ENCODE peak calls at places on chromosomes 2 and 18, in nine cellular contexts. One of them, this sample, is unnamed.

GRCh38 chr18:46596119-46596518 is 60.9 kb downstream of the LOXHD1 start:
- DNase-seq in thyroid gland: no peak
- DNase-seq in psoas muscle: no peak
- DNase-seq in sigmoid colon: no peak
- DNase-seq in pancreas: no peak
- DNase-seq in aorta: no peak
- DNase-seq in GM23338: no peak
- DNase-seq in ovary: no peak
- DNase-seq in SJSA1: no peak
- DNase-seq in this sample: no peak

GRCh38 chr2:186309901-186310300 is 176.2 kb upstream of the ZC3H15 start:
- DNase-seq in thyroid gland: peak; percentile 2
- DNase-seq in psoas muscle: no peak
- DNase-seq in sigmoid colon: no peak
- DNase-seq in pancreas: no peak
- DNase-seq in aorta: no peak
- DNase-seq in GM23338: no peak
- DNase-seq in ovary: no peak
- DNase-seq in SJSA1: no peak
- DNase-seq in this sample: no peak

GRCh38 chr2:41994177-41994576 is 53.6 kb upstream of the PKDCC start:
- DNase-seq in thyroid gland: no peak
- DNase-seq in psoas muscle: no peak
- DNase-seq in sigmoid colon: no peak
- DNase-seq in pancreas: no peak
- DNase-seq in aorta: no peak
- DNase-seq in GM23338: no peak
- DNase-seq in ovary: no peak
- DNase-seq in SJSA1: no peak
- DNase-seq in this sample: no peak

GRCh38 chr2:154832711-154833110 is 134.2 kb downstream of the KCNJ3 start:
- DNase-seq in thyroid gland: no peak
- DNase-seq in psoas muscle: no peak
- DNase-seq in sigmoid colon: no peak
- DNase-seq in pancreas: no peak
- DNase-seq in aorta: no peak
- DNase-seq in GM23338: no peak
- DNase-seq in ovary: no peak
- DNase-seq in SJSA1: no peak
- DNase-seq in this sample: no peak

GRCh38 chr2:113167115-113167932 is 6.4 kb upstream of the PSD4 start:
- DNase-seq in thyroid gland: peak; percentile 61
- DNase-seq in psoas muscle: no peak
- DNase-seq in sigmoid colon: no peak
- DNase-seq in pancreas: peak; percentile 77
- DNase-seq in aorta: peak; percentile 67
- DNase-seq in GM23338: no peak
- DNase-seq in ovary: no peak
- DNase-seq in SJSA1: no peak
- DNase-seq in this sample: no peak

GRCh38 chr18:13621886-13622619 is 104.3 kb downstream of the FAM210A start:
- DNase-seq in thyroid gland: peak; percentile 68
- DNase-seq in psoas muscle: no peak
- DNase-seq in sigmoid colon: no peak
- DNase-seq in pancreas: no peak
- DNase-seq in aorta: no peak
- DNase-seq in GM23338: no peak
- DNase-seq in ovary: no peak
- DNase-seq in SJSA1: no peak
- DNase-seq in this sample: no peak

GRCh38 chr18:49168970-49169619 is 218.3 kb upstream of the SMAD7 start:
- DNase-seq in thyroid gland: peak; percentile 58
- DNase-seq in psoas muscle: no peak
- DNase-seq in sigmoid colon: no peak
- DNase-seq in pancreas: no peak
- DNase-seq in aorta: no peak
- DNase-seq in GM23338: peak; percentile 8
- DNase-seq in ovary: no peak
- DNase-seq in SJSA1: no peak
- DNase-seq in this sample: no peak

GRCh38 chr2:9297156-9297555 is 90.5 kb downstream of the ASAP2 start:
- DNase-seq in thyroid gland: no peak
- DNase-seq in psoas muscle: no peak
- DNase-seq in sigmoid colon: peak; percentile 86
- DNase-seq in pancreas: no peak
- DNase-seq in aorta: no peak
- DNase-seq in GM23338: no peak
- DNase-seq in ovary: no peak
- DNase-seq in SJSA1: no peak
- DNase-seq in this sample: no peak

GRCh38 chr2:152407204-152407721 is 72.3 kb downstream of the FMNL2 start:
- DNase-seq in thyroid gland: peak; percentile 77
- DNase-seq in psoas muscle: peak; percentile 62
- DNase-seq in sigmoid colon: peak; percentile 73
- DNase-seq in pancreas: no peak
- DNase-seq in aorta: peak; percentile 73
- DNase-seq in GM23338: peak; percentile 77
- DNase-seq in ovary: peak; percentile 51
- DNase-seq in SJSA1: peak; percentile 23
- DNase-seq in this sample: peak; percentile 26
- H3K4me3 ChIP-seq in thyroid gland: peak overlapping the region; percentile 4
- H3K4me3 ChIP-seq in psoas muscle: peak overlapping the region; percentile 40
- H3K4me3 ChIP-seq in sigmoid colon: no peak overlapping the region
- H3K4me3 ChIP-seq in pancreas: no peak overlapping the region
- H3K4me3 ChIP-seq in aorta: no peak overlapping the region
- H3K4me3 ChIP-seq in GM23338: peak overlapping the region; percentile 38
- H3K4me3 ChIP-seq in ovary: peak overlapping the region; percentile 16
- H3K4me3 ChIP-seq in SJSA1: no peak overlapping the region
- H3K4me3 ChIP-seq in this sample: peak overlapping the region; percentile 34

GRCh38 chr18:76460482-76460881 is 34.6 kb downstream of the ZNF516 start:
- DNase-seq in thyroid gland: no peak
- DNase-seq in psoas muscle: no peak
- DNase-seq in sigmoid colon: no peak
- DNase-seq in pancreas: no peak
- DNase-seq in aorta: no peak
- DNase-seq in GM23338: no peak
- DNase-seq in ovary: peak; percentile 23
- DNase-seq in SJSA1: no peak
- DNase-seq in this sample: no peak

GRCh38 chr18:76461148-76461547 is 33.9 kb downstream of the ZNF516 start:
- DNase-seq in thyroid gland: no peak
- DNase-seq in psoas muscle: no peak
- DNase-seq in sigmoid colon: no peak
- DNase-seq in pancreas: no peak
- DNase-seq in aorta: no peak
- DNase-seq in GM23338: no peak
- DNase-seq in ovary: no peak
- DNase-seq in SJSA1: no peak
- DNase-seq in this sample: no peak

GRCh38 chr18:76458522-76459311 is 36.3 kb downstream of the ZNF516 start:
- DNase-seq in thyroid gland: no peak
- DNase-seq in psoas muscle: no peak
- DNase-seq in sigmoid colon: peak; percentile 53
- DNase-seq in pancreas: no peak
- DNase-seq in aorta: peak; percentile 30
- DNase-seq in GM23338: no peak
- DNase-seq in ovary: peak; percentile 14
- DNase-seq in SJSA1: no peak
- DNase-seq in this sample: no peak

GRCh38 chr18:76459312-76459686 is 35.7 kb downstream of the ZNF516 start:
- DNase-seq in thyroid gland: no peak
- DNase-seq in psoas muscle: no peak
- DNase-seq in sigmoid colon: peak; percentile 64
- DNase-seq in pancreas: no peak
- DNase-seq in aorta: peak; percentile 53
- DNase-seq in GM23338: no peak
- DNase-seq in ovary: no peak
- DNase-seq in SJSA1: no peak
- DNase-seq in this sample: no peak

DNA sequence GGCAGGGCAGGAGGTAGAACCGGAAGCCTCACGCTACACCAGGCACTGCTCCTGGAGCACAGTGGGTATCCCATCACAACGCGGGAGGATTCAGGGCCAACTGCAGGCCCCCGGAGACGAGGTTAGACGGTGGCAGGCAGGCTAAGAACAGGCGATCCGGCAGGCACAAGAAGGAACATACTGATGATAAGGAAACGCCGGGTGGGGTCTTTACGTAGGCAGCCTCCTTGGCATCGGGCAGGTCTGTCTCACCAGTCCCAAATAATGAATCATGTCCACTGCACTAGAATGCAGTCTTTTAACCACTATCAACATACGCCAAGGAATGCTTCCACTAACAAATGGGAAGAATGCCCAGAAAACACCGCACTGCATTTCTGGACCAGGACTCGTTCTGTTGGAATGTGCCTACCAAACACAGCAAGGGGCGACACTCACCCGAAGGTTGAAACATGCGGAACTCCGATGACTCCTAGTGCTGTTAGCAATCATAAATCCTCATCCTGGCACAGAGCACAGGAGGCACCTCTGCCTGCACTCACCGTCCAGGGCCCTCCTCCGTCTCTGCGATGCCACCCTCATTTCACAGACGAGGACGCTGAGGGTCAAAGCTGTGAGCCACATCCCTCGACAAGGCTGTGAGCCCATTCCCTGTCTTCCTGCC is 35.2 kb downstream of the ZNF516 start:
- DNase-seq in thyroid gland: peak; percentile 81
- DNase-seq in psoas muscle: peak; percentile 77
- DNase-seq in sigmoid colon: peak; percentile 68
- DNase-seq in pancreas: no peak
- DNase-seq in aorta: peak; percentile 80
- DNase-seq in GM23338: no peak
- DNase-seq in ovary: peak; percentile 61
- DNase-seq in SJSA1: peak; percentile 97
- DNase-seq in this sample: no peak
- H3K4me1 ChIP-seq in thyroid gland: peaks cover 15% of the 10 kb centered on the region
- H3K4me1 ChIP-seq in psoas muscle: peaks cover 46% of the 10 kb centered on the region
- H3K4me1 ChIP-seq in sigmoid colon: peaks cover 34% of the 10 kb centered on the region
- H3K4me1 ChIP-seq in pancreas: peaks cover 3% of the 10 kb centered on the region
- H3K4me1 ChIP-seq in aorta: no peaks in the 10 kb centered on the region
- H3K4me1 ChIP-seq in GM23338: peaks cover 5% of the 10 kb centered on the region
- H3K4me1 ChIP-seq in ovary: peaks cover 39% of the 10 kb centered on the region
- H3K4me1 ChIP-seq in SJSA1: peaks cover 55% of the 10 kb centered on the region
- H3K4me1 ChIP-seq in this sample: peaks cover 41% of the 10 kb centered on the region

GRCh38 chr18:2955966-2956521 is 56.9 kb downstream of the LPIN2 start:
- DNase-seq in thyroid gland: no peak
- DNase-seq in psoas muscle: no peak
- DNase-seq in sigmoid colon: no peak
- DNase-seq in pancreas: no peak
- DNase-seq in aorta: no peak
- DNase-seq in GM23338: no peak
- DNase-seq in ovary: no peak
- DNase-seq in SJSA1: no peak
- DNase-seq in this sample: no peak

GRCh38 chr18:2961828-2962227 is 51.1 kb downstream of the LPIN2 start:
- DNase-seq in thyroid gland: peak; percentile 48
- DNase-seq in psoas muscle: no peak
- DNase-seq in sigmoid colon: no peak
- DNase-seq in pancreas: no peak
- DNase-seq in aorta: no peak
- DNase-seq in GM23338: no peak
- DNase-seq in ovary: no peak
- DNase-seq in SJSA1: no peak
- DNase-seq in this sample: no peak

GRCh38 chr18:2959341-2959740 is 53.6 kb downstream of the LPIN2 start:
- DNase-seq in thyroid gland: no peak
- DNase-seq in psoas muscle: no peak
- DNase-seq in sigmoid colon: no peak
- DNase-seq in pancreas: no peak
- DNase-seq in aorta: no peak
- DNase-seq in GM23338: no peak
- DNase-seq in ovary: no peak
- DNase-seq in SJSA1: no peak
- DNase-seq in this sample: no peak

GRCh38 chr18:2960983-2961696 is 51.8 kb downstream of the LPIN2 start:
- DNase-seq in thyroid gland: no peak
- DNase-seq in psoas muscle: no peak
- DNase-seq in sigmoid colon: no peak
- DNase-seq in pancreas: no peak
- DNase-seq in aorta: no peak
- DNase-seq in GM23338: no peak
- DNase-seq in ovary: no peak
- DNase-seq in SJSA1: no peak
- DNase-seq in this sample: no peak

DNA sequence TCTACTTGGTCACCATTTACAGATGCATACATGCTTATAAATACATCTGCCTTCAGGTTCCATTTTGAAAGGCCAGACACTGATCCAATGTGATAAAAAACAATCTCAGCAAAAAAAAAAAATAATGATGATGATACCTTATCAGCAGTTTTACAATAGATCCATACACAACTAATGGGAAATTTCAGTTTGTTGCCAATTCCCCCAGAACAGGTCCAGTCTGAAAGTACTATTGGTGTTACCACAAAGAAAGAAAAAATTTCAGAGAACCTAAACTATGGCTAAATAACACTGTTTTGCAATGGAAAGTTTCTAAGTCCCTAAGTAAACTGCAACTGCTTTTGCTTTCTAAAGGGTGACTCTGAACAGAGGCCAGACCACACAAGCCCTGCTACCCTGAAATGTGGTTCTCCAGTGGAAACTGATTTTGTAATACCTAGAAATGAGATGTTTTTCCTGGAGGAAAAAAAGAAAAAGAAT is 54.1 kb downstream of the LPIN2 start:
- DNase-seq in thyroid gland: no peak
- DNase-seq in psoas muscle: no peak
- DNase-seq in sigmoid colon: peak; percentile 77
- DNase-seq in pancreas: no peak
- DNase-seq in aorta: no peak
- DNase-seq in GM23338: no peak
- DNase-seq in ovary: peak; percentile 57
- DNase-seq in SJSA1: no peak
- DNase-seq in this sample: no peak
- H3K27ac ChIP-seq in thyroid gland: peak overlapping the region; percentile 83
- H3K27ac ChIP-seq in psoas muscle: no peak overlapping the region
- H3K27ac ChIP-seq in sigmoid colon: peak overlapping the region; percentile 43
- H3K27ac ChIP-seq in pancreas: no peak overlapping the region
- H3K27ac ChIP-seq in aorta: peak overlapping the region; percentile 36
- H3K27ac ChIP-seq in GM23338: no peak overlapping the region
- H3K27ac ChIP-seq in ovary: no peak overlapping the region
- H3K27ac ChIP-seq in SJSA1: no peak overlapping the region
- H3K27ac ChIP-seq in this sample: no peak overlapping the region

DNA sequence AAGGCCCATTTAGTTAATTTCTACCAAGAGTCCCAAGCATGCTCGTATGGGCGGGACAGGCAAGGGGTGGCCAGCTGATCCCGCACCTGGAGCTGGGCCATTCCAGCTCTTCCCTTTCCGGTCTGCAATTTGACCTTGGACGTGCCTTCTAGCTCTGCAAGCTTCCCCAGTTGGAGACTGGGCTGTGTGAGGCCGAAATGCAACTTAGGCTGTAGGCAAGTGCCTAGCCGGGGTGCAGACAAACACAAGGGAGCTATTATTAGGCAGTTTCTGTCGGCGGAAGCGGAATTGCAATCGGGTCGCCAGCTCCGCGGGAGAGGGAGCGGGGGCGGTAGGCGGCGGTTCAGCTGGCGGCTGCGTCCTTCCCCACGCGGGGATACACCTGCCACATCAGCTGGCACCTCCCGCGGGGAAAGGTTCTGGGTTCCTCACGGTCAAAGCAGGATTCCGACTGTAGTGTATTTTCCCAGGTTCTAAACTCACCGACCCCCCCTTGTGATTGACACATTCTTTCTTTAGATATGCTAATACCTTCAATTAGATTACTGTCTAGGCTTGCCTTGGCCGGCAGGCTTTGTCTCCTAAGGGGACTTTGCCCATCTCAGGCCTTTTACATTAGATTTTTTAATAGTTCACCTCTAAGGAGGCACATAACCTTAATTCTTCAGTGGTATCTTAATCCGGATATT is 17.1 kb upstream of the ZNF532 start:
- DNase-seq in thyroid gland: no peak
- DNase-seq in psoas muscle: peak; percentile 54
- DNase-seq in sigmoid colon: no peak
- DNase-seq in pancreas: peak; percentile 57
- DNase-seq in aorta: peak; percentile 59
- DNase-seq in GM23338: peak; percentile 99
- DNase-seq in ovary: no peak
- DNase-seq in SJSA1: no peak
- DNase-seq in this sample: peak; percentile 60
- H3K4me3 ChIP-seq in thyroid gland: no peak overlapping the region
- H3K4me3 ChIP-seq in psoas muscle: peak overlapping the region; percentile 55
- H3K4me3 ChIP-seq in sigmoid colon: no peak overlapping the region
- H3K4me3 ChIP-seq in pancreas: no peak overlapping the region
- H3K4me3 ChIP-seq in aorta: no peak overlapping the region
- H3K4me3 ChIP-seq in GM23338: peak overlapping the region; percentile 23
- H3K4me3 ChIP-seq in ovary: no peak overlapping the region
- H3K4me3 ChIP-seq in SJSA1: no peak overlapping the region
- H3K4me3 ChIP-seq in this sample: peak overlapping the region; percentile 47

This sample was measured in heart right ventricle.